ENCODE peak calls at places on chromosomes 16 and 17, in eight cellular contexts. One of them, this sample, is unnamed.

GRCh38 chr17:64355536-64356303 is 34.9 kb downstream of the PECAM1 start:
- DNase-seq in heart right ventricle: no peak
- DNase-seq in fibroblast of lung: peak; percentile 91
- DNase-seq in thyroid gland: no peak
- DNase-seq in MM.1S: no peak
- DNase-seq in lower lobe of right lung: no peak
- DNase-seq in esophagus squamous epithelium: no peak
- DNase-seq in breast epithelium: no peak
- DNase-seq in this sample: no peak

GRCh38 chr16:30715777-30716445 is 16.9 kb downstream of the SRCAP start:
- DNase-seq in breast epithelium: no peak
- DNase-seq in thyroid gland: no peak
- DNase-seq in lower lobe of right lung: no peak
- DNase-seq in heart right ventricle: no peak
- DNase-seq in esophagus squamous epithelium: no peak
- DNase-seq in MM.1S: no peak
- DNase-seq in fibroblast of lung: peak; percentile 40
- DNase-seq in this sample: no peak

GRCh38 chr17:2400474-2400866 is 390 bp downstream of the MNT start:
- DNase-seq in lower lobe of right lung: peak; percentile 82
- DNase-seq in esophagus squamous epithelium: no peak
- DNase-seq in heart right ventricle: peak; percentile 59
- DNase-seq in breast epithelium: no peak
- DNase-seq in thyroid gland: peak; percentile 54
- DNase-seq in fibroblast of lung: peak; percentile 47
- DNase-seq in MM.1S: peak; percentile 68
- DNase-seq in this sample: peak; percentile 78

GRCh38 chr16:9135797-9136196 is 44.4 kb downstream of the HAPSTR1 start:
- DNase-seq in lower lobe of right lung: no peak
- DNase-seq in fibroblast of lung: no peak
- DNase-seq in breast epithelium: no peak
- DNase-seq in heart right ventricle: no peak
- DNase-seq in MM.1S: peak; percentile 79
- DNase-seq in esophagus squamous epithelium: no peak
- DNase-seq in thyroid gland: peak; percentile 16
- DNase-seq in this sample: peak; percentile 69

GRCh38 chr16:55325458-55326109 is 1.6 kb downstream of the IRX6 start:
- DNase-seq in MM.1S: no peak
- DNase-seq in esophagus squamous epithelium: no peak
- DNase-seq in fibroblast of lung: no peak
- DNase-seq in thyroid gland: no peak
- DNase-seq in lower lobe of right lung: no peak
- DNase-seq in breast epithelium: no peak
- DNase-seq in heart right ventricle: no peak
- DNase-seq in this sample: no peak

GRCh38 chr16:79067600-79067999 is 532.9 kb downstream of the MAF start:
- DNase-seq in MM.1S: no peak
- DNase-seq in heart right ventricle: no peak
- DNase-seq in esophagus squamous epithelium: no peak
- DNase-seq in breast epithelium: no peak
- DNase-seq in lower lobe of right lung: no peak
- DNase-seq in fibroblast of lung: no peak
- DNase-seq in thyroid gland: no peak
- DNase-seq in this sample: no peak

GRCh38 chr17:45225051-45225700 is 3.5 kb downstream of the FMNL1 start:
- DNase-seq in thyroid gland: no peak
- DNase-seq in breast epithelium: no peak
- DNase-seq in fibroblast of lung: no peak
- DNase-seq in MM.1S: peak; percentile 33
- DNase-seq in heart right ventricle: no peak
- DNase-seq in esophagus squamous epithelium: no peak
- DNase-seq in lower lobe of right lung: no peak
- DNase-seq in this sample: peak; percentile 48

GRCh38 chr17:70414275-70414674 is 244.9 kb downstream of the KCNJ2 start:
- DNase-seq in esophagus squamous epithelium: no peak
- DNase-seq in thyroid gland: no peak
- DNase-seq in lower lobe of right lung: no peak
- DNase-seq in breast epithelium: no peak
- DNase-seq in heart right ventricle: no peak
- DNase-seq in MM.1S: no peak
- DNase-seq in fibroblast of lung: no peak
- DNase-seq in this sample: no peak

GRCh38 chr17:28216032-28216431 is 103.0 kb upstream of the TMEM97 start:
- DNase-seq in esophagus squamous epithelium: no peak
- DNase-seq in lower lobe of right lung: no peak
- DNase-seq in heart right ventricle: no peak
- DNase-seq in MM.1S: no peak
- DNase-seq in breast epithelium: no peak
- DNase-seq in fibroblast of lung: no peak
- DNase-seq in thyroid gland: no peak
- DNase-seq in this sample: no peak

GRCh38 chr16:31112711-31113419 is 4.6 kb upstream of the KAT8 start:
- DNase-seq in MM.1S: no peak
- DNase-seq in lower lobe of right lung: no peak
- DNase-seq in breast epithelium: no peak
- DNase-seq in esophagus squamous epithelium: no peak
- DNase-seq in heart right ventricle: no peak
- DNase-seq in fibroblast of lung: no peak
- DNase-seq in thyroid gland: no peak
- DNase-seq in this sample: no peak

GRCh38 chr17:31900877-31901276 is 631 bp downstream of the UTP6 start:
- DNase-seq in MM.1S: peak; percentile 14
- DNase-seq in fibroblast of lung: peak; percentile 26
- DNase-seq in heart right ventricle: no peak
- DNase-seq in esophagus squamous epithelium: no peak
- DNase-seq in lower lobe of right lung: no peak
- DNase-seq in thyroid gland: no peak
- DNase-seq in breast epithelium: no peak
- DNase-seq in this sample: no peak

GRCh38 chr17:81888988-81889595 is 2.3 kb downstream of the ALYREF start:
- DNase-seq in heart right ventricle: no peak
- DNase-seq in MM.1S: no peak
- DNase-seq in esophagus squamous epithelium: no peak
- DNase-seq in lower lobe of right lung: no peak
- DNase-seq in fibroblast of lung: no peak
- DNase-seq in thyroid gland: no peak
- DNase-seq in breast epithelium: no peak
- DNase-seq in this sample: no peak

GRCh38 chr17:67128700-67129099 is 84.3 kb downstream of the CACNG1 start:
- DNase-seq in esophagus squamous epithelium: no peak
- DNase-seq in lower lobe of right lung: no peak
- DNase-seq in MM.1S: no peak
- DNase-seq in fibroblast of lung: peak; percentile 45
- DNase-seq in thyroid gland: no peak
- DNase-seq in breast epithelium: no peak
- DNase-seq in heart right ventricle: no peak
- DNase-seq in this sample: no peak

GRCh38 chr16:85969159-85969558 is 70.2 kb downstream of the IRF8 start:
- DNase-seq in heart right ventricle: no peak
- DNase-seq in lower lobe of right lung: no peak
- DNase-seq in MM.1S: no peak
- DNase-seq in fibroblast of lung: peak; percentile 80
- DNase-seq in thyroid gland: no peak
- DNase-seq in esophagus squamous epithelium: no peak
- DNase-seq in breast epithelium: no peak
- DNase-seq in this sample: no peak

GRCh38 chr17:76492989-76493501 is 8.2 kb downstream of the RHBDF2 start:
- DNase-seq in heart right ventricle: peak; percentile 62
- DNase-seq in fibroblast of lung: peak; percentile 75
- DNase-seq in breast epithelium: no peak
- DNase-seq in MM.1S: peak; percentile 81
- DNase-seq in thyroid gland: peak; percentile 21
- DNase-seq in esophagus squamous epithelium: no peak
- DNase-seq in lower lobe of right lung: peak; percentile 88
- DNase-seq in this sample: peak; percentile 85
- H3K4me1 ChIP-seq in heart right ventricle: peaks cover 35% of the 10 kb centered on the region
- H3K4me1 ChIP-seq in fibroblast of lung: peaks cover 14% of the 10 kb centered on the region
- H3K4me1 ChIP-seq in breast epithelium: no peaks in the 10 kb centered on the region
- H3K4me1 ChIP-seq in MM.1S: peaks cover 49% of the 10 kb centered on the region
- H3K4me1 ChIP-seq in thyroid gland: peaks cover 29% of the 10 kb centered on the region
- H3K4me1 ChIP-seq in esophagus squamous epithelium: peaks cover 84% of the 10 kb centered on the region
- H3K4me1 ChIP-seq in lower lobe of right lung: peaks cover 73% of the 10 kb centered on the region
- H3K4me1 ChIP-seq in this sample: peaks cover 3% of the 10 kb centered on the region

GRCh38 chr17:34237458-34237857 is 17.6 kb upstream of the CCL2 start:
- DNase-seq in esophagus squamous epithelium: no peak
- DNase-seq in heart right ventricle: no peak
- DNase-seq in fibroblast of lung: no peak
- DNase-seq in MM.1S: no peak
- DNase-seq in thyroid gland: no peak
- DNase-seq in lower lobe of right lung: no peak
- DNase-seq in breast epithelium: no peak
- DNase-seq in this sample: no peak

GRCh38 chr17:34234616-34235015 is 20.5 kb upstream of the CCL2 start:
- DNase-seq in breast epithelium: no peak
- DNase-seq in esophagus squamous epithelium: no peak
- DNase-seq in fibroblast of lung: no peak
- DNase-seq in lower lobe of right lung: no peak
- DNase-seq in thyroid gland: no peak
- DNase-seq in heart right ventricle: no peak
- DNase-seq in MM.1S: no peak
- DNase-seq in this sample: no peak

GRCh38 chr17:34236341-34236892 is 18.7 kb upstream of the CCL2 start:
- DNase-seq in heart right ventricle: no peak
- DNase-seq in breast epithelium: no peak
- DNase-seq in MM.1S: no peak
- DNase-seq in lower lobe of right lung: no peak
- DNase-seq in thyroid gland: no peak
- DNase-seq in fibroblast of lung: no peak
- DNase-seq in esophagus squamous epithelium: no peak
- DNase-seq in this sample: no peak

GRCh38 chr17:34230342-34230741 is 24.7 kb upstream of the CCL2 start:
- DNase-seq in fibroblast of lung: no peak
- DNase-seq in heart right ventricle: no peak
- DNase-seq in esophagus squamous epithelium: no peak
- DNase-seq in MM.1S: no peak
- DNase-seq in thyroid gland: no peak
- DNase-seq in breast epithelium: no peak
- DNase-seq in lower lobe of right lung: no peak
- DNase-seq in this sample: no peak

DNA sequence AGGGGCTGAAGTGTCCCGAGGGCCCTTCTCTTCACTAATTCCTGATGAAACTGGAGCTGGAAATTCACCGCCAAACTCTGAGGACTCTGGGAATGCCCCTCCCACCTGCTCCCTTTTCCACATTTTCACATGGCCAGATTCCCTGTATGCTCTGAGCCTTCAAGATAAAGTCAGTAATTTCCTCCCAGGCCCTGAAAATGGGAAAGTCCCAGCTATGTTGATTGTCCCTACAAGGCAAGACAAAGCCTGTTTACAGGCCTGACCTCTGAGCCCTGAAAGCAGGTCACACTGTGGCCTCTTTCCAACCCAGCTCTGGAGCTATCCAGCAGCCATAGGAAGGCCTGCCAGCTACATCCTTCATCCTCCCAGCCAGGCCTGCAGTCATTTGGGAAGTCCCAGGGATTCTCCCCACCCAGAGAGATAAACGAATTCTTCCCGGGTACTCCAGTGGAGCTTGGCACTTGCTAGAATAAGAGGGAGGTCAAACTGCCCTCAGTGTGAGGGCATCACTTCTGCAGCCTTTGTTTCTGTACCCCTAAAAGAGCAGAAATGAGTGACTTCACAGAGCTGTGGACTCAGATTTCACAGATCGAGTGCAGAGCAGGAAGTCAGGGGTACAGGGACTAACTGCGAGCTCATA is 19.6 kb upstream of the CCL2 start:
- DNase-seq in fibroblast of lung: peak; percentile 61
- DNase-seq in MM.1S: no peak
- DNase-seq in breast epithelium: peak; percentile 43
- DNase-seq in thyroid gland: peak; percentile 29
- DNase-seq in lower lobe of right lung: no peak
- DNase-seq in esophagus squamous epithelium: no peak
- DNase-seq in heart right ventricle: peak; percentile 65
- DNase-seq in this sample: no peak
- H3K4me1 ChIP-seq in fibroblast of lung: no peaks in the 10 kb centered on the region
- H3K4me1 ChIP-seq in MM.1S: no peaks in the 10 kb centered on the region
- H3K4me1 ChIP-seq in breast epithelium: no peaks in the 10 kb centered on the region
- H3K4me1 ChIP-seq in thyroid gland: peaks cover 10% of the 10 kb centered on the region
- H3K4me1 ChIP-seq in lower lobe of right lung: peaks cover 66% of the 10 kb centered on the region
- H3K4me1 ChIP-seq in esophagus squamous epithelium: peaks cover 63% of the 10 kb centered on the region
- H3K4me1 ChIP-seq in heart right ventricle: peaks cover 63% of the 10 kb centered on the region
- H3K4me1 ChIP-seq in this sample: peaks cover 18% of the 10 kb centered on the region

DNA sequence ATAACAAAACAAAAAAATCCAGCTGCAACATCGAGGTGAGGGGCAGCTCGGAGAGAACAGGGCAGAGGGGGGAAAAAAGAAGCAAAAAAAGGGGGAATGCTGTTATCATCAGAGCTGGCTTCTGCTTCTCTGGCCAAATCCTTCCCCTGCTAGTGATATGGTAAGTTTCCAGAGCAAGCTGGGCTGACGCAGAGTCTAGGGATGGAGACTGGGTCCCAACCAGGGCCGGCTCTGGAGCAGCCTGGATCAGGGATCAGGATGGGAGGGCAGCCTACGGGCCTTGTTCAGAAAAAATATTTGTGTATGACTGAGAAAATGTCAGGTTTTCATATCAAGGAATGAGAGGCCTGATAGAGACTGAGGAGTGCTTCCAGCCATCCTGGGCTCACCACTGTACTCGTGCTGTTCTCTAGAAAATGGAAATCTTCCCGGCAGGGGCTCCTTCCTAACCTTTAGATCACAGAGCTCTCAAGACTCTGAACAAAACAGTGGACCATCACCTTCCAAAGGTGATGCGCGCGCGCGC is 726 bp upstream of the C1QTNF1 start:
- DNase-seq in lower lobe of right lung: no peak
- DNase-seq in breast epithelium: no peak
- DNase-seq in heart right ventricle: no peak
- DNase-seq in fibroblast of lung: no peak
- DNase-seq in MM.1S: no peak
- DNase-seq in esophagus squamous epithelium: no peak
- DNase-seq in thyroid gland: no peak
- DNase-seq in this sample: no peak
- H3K4me1 ChIP-seq in lower lobe of right lung: peaks cover 88% of the 10 kb centered on the region
- H3K4me1 ChIP-seq in breast epithelium: peaks cover 19% of the 10 kb centered on the region
- H3K4me1 ChIP-seq in heart right ventricle: peaks cover 84% of the 10 kb centered on the region
- H3K4me1 ChIP-seq in fibroblast of lung: peaks cover 28% of the 10 kb centered on the region
- H3K4me1 ChIP-seq in MM.1S: no peaks in the 10 kb centered on the region
- H3K4me1 ChIP-seq in esophagus squamous epithelium: peaks cover 92% of the 10 kb centered on the region
- H3K4me1 ChIP-seq in thyroid gland: peaks cover 13% of the 10 kb centered on the region
- H3K4me1 ChIP-seq in this sample: peaks cover 66% of the 10 kb centered on the region

GRCh38 chr17:49976163-49976827 is 7.3 kb downstream of the DLX4 start:
- DNase-seq in thyroid gland: no peak
- DNase-seq in lower lobe of right lung: no peak
- DNase-seq in esophagus squamous epithelium: no peak
- DNase-seq in MM.1S: no peak
- DNase-seq in fibroblast of lung: peak; percentile 53
- DNase-seq in heart right ventricle: no peak
- DNase-seq in breast epithelium: no peak
- DNase-seq in this sample: no peak
- H3K4me1 ChIP-seq in thyroid gland: peaks cover 10% of the 10 kb centered on the region
- H3K4me1 ChIP-seq in lower lobe of right lung: peaks cover 14% of the 10 kb centered on the region
- H3K4me1 ChIP-seq in esophagus squamous epithelium: peaks cover 77% of the 10 kb centered on the region
- H3K4me1 ChIP-seq in MM.1S: no peaks in the 10 kb centered on the region
- H3K4me1 ChIP-seq in fibroblast of lung: no peaks in the 10 kb centered on the region
- H3K4me1 ChIP-seq in heart right ventricle: peaks cover 12% of the 10 kb centered on the region
- H3K4me1 ChIP-seq in breast epithelium: no peaks in the 10 kb centered on the region
- H3K4me1 ChIP-seq in this sample: no peaks in the 10 kb centered on the region

GRCh38 chr16:1366712-1367299 is 15.1 kb downstream of the GNPTG start:
- DNase-seq in thyroid gland: no peak
- DNase-seq in breast epithelium: no peak
- DNase-seq in MM.1S: no peak
- DNase-seq in esophagus squamous epithelium: no peak
- DNase-seq in heart right ventricle: peak; percentile 14
- DNase-seq in fibroblast of lung: no peak
- DNase-seq in lower lobe of right lung: no peak
- DNase-seq in this sample: no peak
- H3K4me1 ChIP-seq in thyroid gland: no peaks in the 10 kb centered on the region
- H3K4me1 ChIP-seq in breast epithelium: no peaks in the 10 kb centered on the region
- H3K4me1 ChIP-seq in MM.1S: no peaks in the 10 kb centered on the region
- H3K4me1 ChIP-seq in esophagus squamous epithelium: no peaks in the 10 kb centered on the region
- H3K4me1 ChIP-seq in heart right ventricle: no peaks in the 10 kb centered on the region
- H3K4me1 ChIP-seq in fibroblast of lung: no peaks in the 10 kb centered on the region
- H3K4me1 ChIP-seq in lower lobe of right lung: no peaks in the 10 kb centered on the region
- H3K4me1 ChIP-seq in this sample: no peaks in the 10 kb centered on the region

GRCh38 chr16:3864562-3864961 is 16.0 kb downstream of the CREBBP start:
- DNase-seq in breast epithelium: no peak
- DNase-seq in MM.1S: no peak
- DNase-seq in fibroblast of lung: no peak
- DNase-seq in esophagus squamous epithelium: no peak
- DNase-seq in heart right ventricle: no peak
- DNase-seq in thyroid gland: no peak
- DNase-seq in lower lobe of right lung: no peak
- DNase-seq in this sample: no peak
- H3K4me1 ChIP-seq in breast epithelium: no peaks in the 10 kb centered on the region
- H3K4me1 ChIP-seq in MM.1S: no peaks in the 10 kb centered on the region
- H3K4me1 ChIP-seq in fibroblast of lung: peaks cover 6% of the 10 kb centered on the region
- H3K4me1 ChIP-seq in esophagus squamous epithelium: peaks cover 96% of the 10 kb centered on the region
- H3K4me1 ChIP-seq in heart right ventricle: peaks cover 71% of the 10 kb centered on the region
- H3K4me1 ChIP-seq in thyroid gland: peaks cover 48% of the 10 kb centered on the region
- H3K4me1 ChIP-seq in lower lobe of right lung: peaks cover 75% of the 10 kb centered on the region
- H3K4me1 ChIP-seq in this sample: peaks cover 7% of the 10 kb centered on the region